ENCODE peak calls at places on chromosomes 4 and X, in eight cellular contexts. F, V, P, T, Q, X, O and J are unnamed samples. For H3K4me1, H3K36me3 and H3K9me3, the result is how much of the 10 kb centered on the place peaks cover.

GRCh38 chrX:92260102-92260501 is 480.9 kb downstream of the PCDH11X start:
- DNase-seq in F (no peak), V (no peak), P (no peak), T (no peak), Q (no peak), X (no peak), O (no peak), J (no peak)

GRCh38 chr4:38667005-38667771 is 3.2 kb downstream of the KLF3 start:
- DNase-seq in F (peak), V (peak), P (peak), T (peak), Q (peak), X (peak), O (peak), J (peak)

GRCh38 chr4:7675612-7676320 is 241.0 kb upstream of the PSAPL1 start:
- DNase-seq in F (no peak), V (no peak), P (peak), T (no peak), Q (no peak), X (no peak), O (peak), J (no peak)

GRCh38 chrX:103464071-103464773 is 55.1 kb downstream of the RAB40A start:
- DNase-seq in F (peak), V (no peak), P (no peak), T (no peak), Q (no peak), X (peak), O (no peak), J (no peak)

GRCh38 chr4:171639540-171639939 is 173.7 kb upstream of the GALNTL6 start:
- DNase-seq in F (no peak), V (no peak), P (no peak), T (no peak), Q (no peak), X (no peak), O (no peak), J (no peak)

GRCh38 chrX:19810809-19811208 is 76.6 kb downstream of the SH3KBP1 start:
- DNase-seq in F (peak), V (no peak), P (no peak), T (no peak), Q (no peak), X (peak), O (no peak), J (no peak)

GRCh38 chrX:68721546-68721945 is 74.1 kb downstream of the STARD8 start:
- DNase-seq in F (no peak), V (peak), P (no peak), T (no peak), Q (no peak), X (no peak), O (no peak), J (no peak)

GRCh38 chr4:83207497-83208105 is 77.0 kb downstream of the COQ2 start:
- DNase-seq in F (peak), V (no peak), P (no peak), T (no peak), Q (no peak), X (peak), O (no peak), J (no peak)

GRCh38 chrX:20263474-20263873 is 3.2 kb downstream of the RPS6KA3 start:
- DNase-seq in F (peak), V (no peak), P (no peak), T (no peak), Q (no peak), X (peak), O (no peak), J (no peak)

GRCh38 chrX:129613596-129613995 is 41.2 kb downstream of the APLN start:
- DNase-seq in F (no peak), V (no peak), P (no peak), T (no peak), Q (no peak), X (peak), O (no peak), J (no peak)

GRCh38 chr4:39469429-39470077 is 10.7 kb downstream of the LIAS start:
- DNase-seq in F (peak), V (no peak), P (peak), T (no peak), Q (peak), X (peak), O (no peak), J (no peak)

GRCh38 chr4:16157609-16158503 is 68.4 kb downstream of the TAPT1 start:
- DNase-seq in F (peak), V (no peak), P (no peak), T (no peak), Q (no peak), X (peak), O (no peak), J (no peak)

GRCh38 chrX:48937065-48937907 is 18.5 kb upstream of the PIM2 start:
- DNase-seq in F (peak), V (peak), P (peak), T (no peak), Q (peak), X (peak), O (peak), J (peak)

GRCh38 chrX:50988649-50989048 is 78.1 kb downstream of the BMP15 start:
- DNase-seq in F (peak), V (no peak), P (no peak), T (peak), Q (no peak), X (peak), O (no peak), J (no peak)

GRCh38 chr4:5759236-5760075 is 48.5 kb downstream of the EVC start:
- DNase-seq in F (no peak), V (no peak), P (no peak), T (no peak), Q (no peak), X (no peak), O (no peak), J (no peak)

GRCh38 chrX:108270739-108271396 is 167.4 kb downstream of the COL4A6 start:
- DNase-seq in F (peak), V (no peak), P (no peak), T (no peak), Q (no peak), X (peak), O (no peak), J (no peak)

GRCh38 chrX:153669174-153669890 is 4.3 kb downstream of the PNCK start:
- DNase-seq in F (peak), V (no peak), P (no peak), T (no peak), Q (peak), X (no peak), O (no peak), J (no peak)

GRCh38 chrX:34813618-34814017 is 129.0 kb upstream of the FAM47B start:
- DNase-seq in F (peak), V (no peak), P (no peak), T (no peak), Q (no peak), X (no peak), O (no peak), J (no peak)

GRCh38 chrX:8090482-8090881 is 80.6 kb downstream of the VCX2 start:
- DNase-seq in F (no peak), V (no peak), P (no peak), T (no peak), Q (no peak), X (no peak), O (no peak), J (no peak)

GRCh38 chrX:8090906-8091305 is 80.2 kb downstream of the VCX2 start:
- DNase-seq in F (no peak), V (no peak), P (no peak), T (no peak), Q (no peak), X (no peak), O (no peak), J (no peak)

DNA sequence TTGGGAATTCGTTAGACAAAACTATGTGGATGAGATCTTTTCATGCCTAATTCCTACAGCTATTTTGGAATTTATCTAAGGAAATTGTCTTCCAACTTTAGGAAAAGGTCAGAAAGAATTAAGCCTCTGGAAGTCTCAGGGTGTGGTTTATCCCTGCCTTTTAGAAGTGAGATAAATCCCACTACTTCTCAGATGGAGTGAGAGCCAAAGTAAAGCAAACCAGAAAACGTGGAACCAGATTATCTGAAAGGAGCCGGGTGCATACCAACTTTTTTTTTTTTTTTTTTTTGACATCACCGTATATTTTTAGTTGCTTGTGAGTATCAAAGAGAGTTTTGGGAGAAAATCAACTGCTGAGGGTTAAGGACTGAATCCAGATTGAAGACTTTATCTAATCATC is 79.5 kb downstream of the VCX2 start:
- DNase-seq in F (no peak), V (no peak), P (no peak), T (no peak), Q (no peak), X (no peak), O (no peak), J (no peak)
- H3K4me1 ChIP-seq in F (under half), V (under half), P (under half), T (under half), Q (under half), X (under half), O (under half), J (under half)

GRCh38 chr4:153523171-153523757 is 57.1 kb downstream of the TMEM131L start:
- DNase-seq in F (no peak), V (no peak), P (no peak), T (no peak), Q (no peak), X (no peak), O (no peak), J (no peak)
- H3K36me3 ChIP-seq in F (under half), V (under half), P (under half), T (under half), Q (under half), X (under half), O (under half), J (under half)

DNA sequence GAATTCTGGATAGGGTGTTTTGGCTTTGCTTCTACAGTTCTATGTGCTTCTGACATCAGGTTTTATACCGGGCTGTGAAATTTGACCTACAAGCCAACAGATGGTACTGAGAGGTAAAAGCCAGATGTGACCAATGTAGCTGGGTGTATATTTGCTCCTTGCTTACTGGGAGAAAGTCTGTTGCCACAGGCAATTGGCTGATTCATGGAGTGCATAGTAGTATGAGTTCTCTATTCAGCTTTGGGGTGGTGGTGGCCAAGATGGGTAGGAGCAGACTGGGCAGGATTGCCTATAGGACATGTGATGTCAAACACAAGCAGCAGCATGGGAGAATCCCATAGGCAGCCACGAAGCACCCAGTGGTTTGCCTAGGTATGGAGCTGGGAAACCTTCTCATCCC is 1827.0 kb downstream of the C4orf33 start:
- DNase-seq in F (no peak), V (no peak), P (no peak), T (no peak), Q (no peak), X (no peak), O (no peak), J (no peak)
- H3K9me3 ChIP-seq in F (under half), V (under half), P (under half), T (under half), Q (under half), X (under half), O (under half), J (under half)

GRCh38 chr4:3371038-3371437 is 70.7 kb upstream of the HGFAC start:
- DNase-seq in F (peak), V (no peak), P (no peak), T (no peak), Q (no peak), X (peak), O (no peak), J (no peak)
- H3K4me1 ChIP-seq in F (under half), V (under half), P (under half), T (under half), Q (under half), X (half or more), O (under half), J (under half)

DNA sequence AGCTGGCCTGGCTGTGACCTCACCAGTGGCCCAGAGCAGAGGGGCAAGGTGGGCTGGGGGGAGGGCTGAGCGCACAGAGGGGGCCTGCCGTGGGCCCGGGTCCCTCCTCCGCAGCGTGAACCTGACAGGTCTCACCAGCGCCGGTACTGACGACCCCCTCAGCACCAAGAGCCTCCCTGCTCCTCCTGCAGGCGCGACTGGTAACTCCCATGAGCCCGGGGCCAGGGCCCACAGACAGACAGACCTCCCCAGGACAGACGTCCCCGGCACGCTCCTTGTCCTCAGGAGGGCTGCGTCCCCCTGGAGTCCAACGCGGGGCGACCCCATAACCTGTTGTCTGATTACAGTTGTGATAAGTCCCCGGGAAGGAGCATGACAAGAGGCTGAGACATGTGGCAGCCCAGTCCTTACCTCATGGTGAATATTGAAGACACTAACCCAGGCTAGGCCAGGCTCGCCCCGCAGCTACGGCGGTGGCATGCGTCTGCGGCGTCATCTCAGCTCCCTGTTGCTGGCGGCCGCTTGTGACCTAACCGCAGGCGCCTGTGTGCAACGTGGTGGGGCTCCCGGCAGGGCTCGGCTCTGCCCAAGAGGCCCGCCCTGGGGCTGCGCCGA is 8.5 kb downstream of the AKAP17A start:
- DNase-seq in F (no peak), V (no peak), P (no peak), T (no peak), Q (no peak), X (no peak), O (no peak), J (no peak)
- H3K36me3 ChIP-seq in F (under half), V (half or more), P (under half), T (half or more), Q (under half), X (half or more), O (half or more), J (half or more)

GRCh38 chrX:149259241-149259640 is 245.9 kb downstream of the IDS start:
- DNase-seq in F (peak), V (no peak), P (no peak), T (no peak), Q (no peak), X (no peak), O (no peak), J (no peak)
- H3K9me3 ChIP-seq in F (under half), V (under half), P (under half), T (under half), Q (under half), X (under half), O (under half), J (under half)

GRCh38 chr4:155597933-155598451 is 68.7 kb upstream of the GUCY1A1 start:
- DNase-seq in F (no peak), V (no peak), P (no peak), T (no peak), Q (no peak), X (no peak), O (no peak), J (no peak)
- H3K4me1 ChIP-seq in F (under half), V (under half), P (under half), T (under half), Q (under half), X (under half), O (under half), J (under half)

GRCh38 chr4:51867689-51868448 is 24.9 kb downstream of the DCUN1D4 start:
- DNase-seq in F (no peak), V (no peak), P (no peak), T (no peak), Q (no peak), X (no peak), O (no peak), J (no peak)
- H3K36me3 ChIP-seq in F (under half), V (half or more), P (under half), T (half or more), Q (under half), X (half or more), O (half or more), J (under half)